ENCODE peak calls at places on chromosome 15, in five cellular contexts. R is dorsolateral prefrontal cortex, G is cerebellum, N is A172, U is colonic mucosa. H is an unnamed sample.

GRCh38 chr15:49225572-49226281 is 55.7 kb downstream of the GALK2 start:
- DNase-seq in U (no peak), N (no peak), R (no peak), G (no peak), H (peak)

GRCh38 chr15:60091150-60091549 is 87.0 kb downstream of the FOXB1 start:
- DNase-seq in U (no peak), R (no peak), N (peak), G (no peak), H (no peak)

GRCh38 chr15:25237291-25237978 is 201.4 kb downstream of the UBE3A start:
- DNase-seq in N (no peak), R (no peak), G (no peak), U (no peak), H (no peak)

GRCh38 chr15:60752973-60753720 is 274.2 kb upstream of the ICE2 start:
- DNase-seq in N (no peak), R (no peak), G (no peak), U (no peak), H (no peak)

GRCh38 chr15:101028772-101029438 is 109.7 kb downstream of the LRRK1 start:
- DNase-seq in G (no peak), N (no peak), U (peak), R (peak), H (no peak)

GRCh38 chr15:92606126-92606835 is 49.3 kb downstream of the FAM174B start:
- DNase-seq in N (no peak), G (no peak), R (no peak), U (no peak), H (no peak)

GRCh38 chr15:85542895-85543331 is 162.5 kb downstream of the AKAP13 start:
- DNase-seq in R (no peak), U (no peak), G (no peak), N (no peak), H (no peak)

GRCh38 chr15:22253676-22254408 is 173.5 kb downstream of the OR4M2 start:
- DNase-seq in N (no peak), U (no peak), R (no peak), G (no peak), H (no peak)

GRCh38 chr15:99295840-99296239 is 44.6 kb downstream of the LRRC28 start:
- DNase-seq in N (no peak), U (no peak), R (no peak), G (no peak), H (no peak)

GRCh38 chr15:63146684-63147083 is 10.6 kb downstream of the RPS27L start:
- DNase-seq in U (no peak), G (no peak), R (no peak), N (no peak), H (peak)

GRCh38 chr15:72341361-72341760 is 21.4 kb upstream of the CELF6 start:
- DNase-seq in U (no peak), R (no peak), N (peak), G (no peak), H (peak)

GRCh38 chr15:37550360-37551024 is 383.9 kb upstream of the TMCO5A start:
- DNase-seq in U (no peak), N (no peak), R (no peak), G (no peak), H (no peak)

GRCh38 chr15:31444844-31445243 is 118.2 kb downstream of the KLF13 start:
- DNase-seq in N (no peak), G (no peak), U (no peak), R (no peak), H (no peak)

GRCh38 chr15:68615811-68616210 is 37.0 kb downstream of the CORO2B start:
- DNase-seq in N (no peak), R (no peak), U (no peak), G (no peak), H (no peak)

GRCh38 chr15:81105521-81105920 is 28.5 kb upstream of the CFAP161 start:
- DNase-seq in G (no peak), R (no peak), U (no peak), N (no peak), H (no peak)

GRCh38 chr15:65361708-65362459 is 15.9 kb downstream of the IGDCC3 start:
- DNase-seq in U (no peak), R (no peak), N (no peak), G (no peak), H (no peak)

GRCh38 chr15:81106560-81106959 is 27.5 kb upstream of the CFAP161 start:
- DNase-seq in U (peak), R (peak), G (peak), N (peak), H (peak)

GRCh38 chr15:67185051-67185450 is 69.4 kb downstream of the AAGAB start:
- DNase-seq in R (no peak), N (no peak), U (no peak), G (no peak), H (no peak)

GRCh38 chr15:58306591-58307312 is 125.0 kb upstream of the LIPC start:
- DNase-seq in R (no peak), G (peak), N (no peak), U (no peak), H (no peak)

GRCh38 chr15:82044373-82045178 is 1.2 kb downstream of the MEX3B start:
- DNase-seq in U (peak), R (no peak), N (peak), G (peak), H (peak)

GRCh38 chr15:24955549-24955929 is 752 bp downstream of the SNRPN start:
- DNase-seq in N (no peak), R (no peak), U (peak), G (peak), H (no peak)

GRCh38 chr15:79370716-79371115 is 59.8 kb downstream of the TMED3 start:
- DNase-seq in G (no peak), N (no peak), U (no peak), R (no peak), H (peak)

GRCh38 chr15:41161736-41162135 is 45.7 kb upstream of the INO80 start:
- DNase-seq in N (peak), R (no peak), U (no peak), G (no peak), H (no peak)

GRCh38 chr15:68201879-68202261 is 3.3 kb downstream of the CALML4 start:
- DNase-seq in R (no peak), U (no peak), N (no peak), G (no peak), H (no peak)

GRCh38 chr15:34799825-34800168 is 4.4 kb upstream of the ACTC1 start:
- DNase-seq in N (no peak), U (no peak), G (no peak), R (no peak), H (no peak)

GRCh38 chr15:42832577-42832976 is 88.0 kb downstream of the TTBK2 start:
- DNase-seq in G (no peak), U (no peak), R (no peak), N (peak), H (no peak)

GRCh38 chr15:39075756-39076341 is 505.0 kb upstream of the THBS1 start:
- DNase-seq in U (no peak), N (no peak), R (no peak), G (no peak), H (no peak)

GRCh38 chr15:47987908-47988532 is 132.8 kb upstream of the SLC24A5 start:
- DNase-seq in R (no peak), N (peak), G (peak), U (peak), H (peak)

H was measured in SK-MEL-5.